ENCODE peak calls at places on chromosome 17, in eight cellular contexts. U, P, Z, Y, I, A, Q and B are unnamed samples.

GRCh38 chr17:32936894-32937500 is 9.0 kb downstream of the TMEM98 start:
- DNase-seq in U (peak; percentile 68), P (peak; percentile 78), Z (peak; percentile 64), Y (peak; percentile 75), I (no peak), A (peak; percentile 93), Q (peak; percentile 84), B (no peak)

GRCh38 chr17:36127882-36128369 is 24.3 kb downstream of the CCL4 start:
- DNase-seq in U (no peak), P (no peak), Z (no peak), Y (no peak), I (no peak), A (peak; percentile 37), Q (no peak), B (no peak)

GRCh38 chr17:56762988-56763387 is 70.7 kb downstream of the C17orf67 start:
- DNase-seq in U (no peak), P (no peak), Z (no peak), Y (no peak), I (no peak), A (no peak), Q (no peak), B (no peak)

GRCh38 chr17:30824356-30825145 is at the start of gene CRLF3:
- DNase-seq in U (peak; percentile 88), P (peak; percentile 90), Z (peak; percentile 95), Y (peak; percentile 97), I (peak; percentile 12), A (peak; percentile 97), Q (peak; percentile 89), B (peak; percentile 49)

GRCh38 chr17:45985447-45985846 is 13.6 kb upstream of the STH start:
- DNase-seq in U (no peak), P (no peak), Z (no peak), Y (no peak), I (no peak), A (no peak), Q (no peak), B (no peak)

GRCh38 chr17:4980644-4981216 is 6.7 kb downstream of the CAMTA2 start:
- DNase-seq in U (no peak), P (peak; percentile 56), Z (no peak), Y (peak; percentile 66), I (no peak), A (no peak), Q (peak; percentile 42), B (no peak)

GRCh38 chr17:63966646-63967265 is 6.0 kb downstream of the SCN4A start:
- DNase-seq in U (no peak), P (no peak), Z (no peak), Y (no peak), I (no peak), A (no peak), Q (no peak), B (no peak)

GRCh38 chr17:64063766-64064224 is 43.4 kb upstream of the ICAM2 start:
- DNase-seq in U (peak; percentile 82), P (peak; percentile 74), Z (peak; percentile 81), Y (peak; percentile 36), I (no peak), A (no peak), Q (peak; percentile 82), B (no peak)

GRCh38 chr17:81537856-81538555 is 9.8 kb downstream of the FSCN2 start:
- DNase-seq in U (no peak), P (no peak), Z (no peak), Y (no peak), I (no peak), A (no peak), Q (peak; percentile 88), B (no peak)

GRCh38 chr17:54992797-54993639 is 24.5 kb downstream of the STXBP4 start:
- DNase-seq in U (no peak), P (no peak), Z (no peak), Y (peak; percentile 68), I (no peak), A (no peak), Q (no peak), B (no peak)

GRCh38 chr17:72334205-72334604 is 213.4 kb downstream of the SOX9 start:
- DNase-seq in U (no peak), P (no peak), Z (no peak), Y (peak; percentile 83), I (peak; percentile 19), A (no peak), Q (no peak), B (no peak)

GRCh38 chr17:21215935-21216334 is 2.0 kb upstream of the TMEM11 start:
- DNase-seq in U (no peak), P (no peak), Z (no peak), Y (no peak), I (no peak), A (no peak), Q (no peak), B (no peak)

GRCh38 chr17:13600475-13601316 is 1.0 kb downstream of the HS3ST3A1 start:
- DNase-seq in U (no peak), P (no peak), Z (no peak), Y (peak; percentile 67), I (no peak), A (no peak), Q (peak; percentile 11), B (no peak)

GRCh38 chr17:9837551-9838471 is 12.1 kb downstream of the GLP2R start:
- DNase-seq in U (no peak), P (no peak), Z (no peak), Y (peak; percentile 16), I (peak; percentile 9), A (peak; percentile 87), Q (peak; percentile 32), B (peak; percentile 49)

GRCh38 chr17:79984045-79984840 is 51.4 kb downstream of the TBC1D16 start:
- DNase-seq in U (no peak), P (no peak), Z (peak; percentile 8), Y (no peak), I (no peak), A (peak; percentile 43), Q (peak; percentile 2), B (no peak)
- H3K4me3 ChIP-seq in U (no peak overlapping the region), P (no peak overlapping the region), Z (no peak overlapping the region), Y (no peak overlapping the region), I (no peak overlapping the region), A (no peak overlapping the region), Q (no peak overlapping the region), B (no peak overlapping the region)

DNA sequence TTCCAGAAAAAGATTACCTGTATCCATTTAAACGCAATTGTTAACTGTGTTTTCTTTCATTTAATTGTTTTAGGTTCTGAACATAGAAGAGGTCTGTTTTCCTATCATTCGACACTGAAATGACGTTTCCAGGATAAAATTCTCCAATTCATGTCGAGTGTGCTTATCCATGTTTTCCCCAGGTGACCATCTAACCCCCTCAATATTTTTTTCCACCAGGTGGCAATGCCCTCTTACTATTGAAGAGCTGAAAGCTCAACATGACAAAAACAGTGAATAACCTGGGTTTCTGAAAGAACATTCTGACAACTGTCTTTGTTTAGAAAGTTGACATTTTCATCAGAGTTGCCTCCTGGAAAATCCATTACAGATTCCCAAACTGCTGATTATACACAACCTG is 948.7 kb downstream of the KCNJ2 start:
- DNase-seq in U (no peak), P (no peak), Z (no peak), Y (peak; percentile 7), I (no peak), A (no peak), Q (peak; percentile 24), B (no peak)
- TF ChIP-seq CTCF in U (no peak), P (peak; percentile 13), Z (no peak), Y (no peak), I (peak; percentile 9), A (no peak), Q (peak; percentile 75), B (no peak)

GRCh38 chr17:2608350-2608913 is 15.0 kb downstream of the PAFAH1B1 start:
- DNase-seq in U (no peak), P (no peak), Z (no peak), Y (no peak), I (no peak), A (no peak), Q (no peak), B (no peak)

GRCh38 chr17:2598166-2598565 is 4.7 kb downstream of the PAFAH1B1 start:
- DNase-seq in U (no peak), P (no peak), Z (no peak), Y (peak; percentile 73), I (no peak), A (no peak), Q (no peak), B (peak; percentile 19)

DNA sequence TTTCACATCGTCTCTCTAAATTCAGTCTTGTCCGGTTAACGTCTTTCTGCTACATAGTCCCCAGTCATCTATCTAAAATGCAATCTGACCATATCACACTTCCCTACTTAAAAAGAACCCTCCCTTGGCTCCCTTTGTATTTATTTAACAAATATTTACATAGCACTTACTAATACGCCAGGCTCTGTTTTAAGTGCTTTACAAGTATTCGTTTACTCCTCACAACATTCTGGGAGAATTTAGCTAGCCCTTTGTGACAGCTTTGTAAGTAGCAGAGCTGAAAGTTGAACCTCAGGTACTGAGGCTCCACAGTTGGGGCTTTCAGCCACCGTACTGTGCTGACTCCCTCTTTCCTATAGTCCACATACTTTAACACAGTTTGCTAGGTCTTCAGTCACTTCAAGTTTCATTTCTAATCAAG is 9.2 kb downstream of the PAFAH1B1 start:
- DNase-seq in U (no peak), P (no peak), Z (no peak), Y (no peak), I (no peak), A (no peak), Q (no peak), B (no peak)
- H3K4me3 ChIP-seq in U (no peak overlapping the region), P (no peak overlapping the region), Z (no peak overlapping the region), Y (no peak overlapping the region), I (no peak overlapping the region), A (no peak overlapping the region), Q (no peak overlapping the region), B (no peak overlapping the region)

DNA sequence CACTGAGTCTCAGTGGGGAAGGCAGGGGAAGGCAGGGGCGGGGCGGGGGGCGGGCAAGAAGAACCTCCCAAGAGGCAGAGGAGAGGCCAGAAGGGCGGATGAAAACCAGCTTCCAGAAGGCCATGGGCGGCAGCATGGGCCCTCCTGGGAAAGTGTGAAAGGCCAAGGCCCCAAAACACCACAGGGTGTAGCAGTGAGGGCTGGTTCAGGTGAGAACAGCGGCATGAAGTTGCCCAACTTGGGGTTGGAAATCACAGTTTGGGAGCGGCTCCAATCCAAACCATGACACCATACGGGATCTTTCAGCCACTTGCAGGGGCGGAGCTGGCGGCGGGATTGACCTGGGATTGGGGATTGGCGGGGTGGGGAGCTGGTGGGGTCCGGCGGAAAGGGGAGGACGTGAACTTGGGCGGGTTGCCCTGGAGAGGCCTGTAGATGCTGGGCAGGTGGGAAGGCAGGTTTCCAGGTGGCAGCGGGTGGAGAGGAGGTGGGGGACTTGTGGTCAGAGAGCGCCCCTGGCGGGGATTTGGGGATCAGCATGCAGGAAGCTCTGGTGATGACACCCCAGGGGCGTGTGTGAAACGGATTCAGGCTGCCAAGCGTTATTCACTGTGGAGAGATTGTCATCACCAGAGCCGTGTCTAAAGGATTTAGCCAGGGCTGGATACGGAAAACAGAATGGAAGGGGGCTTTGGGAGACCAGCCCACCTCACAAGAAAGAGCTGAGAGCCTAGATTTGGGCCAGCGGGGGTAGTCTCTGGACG is 80.9 kb downstream of the ARHGAP23 start:
- DNase-seq in U (peak; percentile 56), P (peak; percentile 74), Z (peak; percentile 79), Y (peak; percentile 93), I (peak; percentile 66), A (peak; percentile 94), Q (peak; percentile 74), B (peak; percentile 56)
- TF ChIP-seq CTCF in U (no peak), P (peak; percentile 57), Z (peak; percentile 50), Y (peak; percentile 88), I (peak; percentile 89), A (no peak), Q (peak; percentile 52), B (peak; percentile 90)

GRCh38 chr17:2776589-2777241 is 19.5 kb upstream of the RAP1GAP2 start:
- DNase-seq in U (no peak), P (peak; percentile 36), Z (no peak), Y (no peak), I (no peak), A (no peak), Q (no peak), B (no peak)
- H3K4me3 ChIP-seq in U (no peak overlapping the region), P (peak overlapping the region; percentile 28), Z (no peak overlapping the region), Y (no peak overlapping the region), I (no peak overlapping the region), A (no peak overlapping the region), Q (no peak overlapping the region), B (no peak overlapping the region)